ENCODE peak calls at places on chromosomes 7 and 10, in six cellular contexts. Z, B, G, J, N and U are unnamed samples.

GRCh38 chr7:2927592-2927991 is 83.5 kb upstream of the GNA12 start:
- DNase-seq in Z (no peak), B (no peak), G (no peak), J (no peak), N (no peak), U (no peak)

GRCh38 chr7:41188163-41189130 is 514.4 kb downstream of the INHBA start:
- DNase-seq in Z (no peak), B (no peak), G (no peak), J (no peak), N (no peak), U (peak; percentile 88)

GRCh38 chr10:72796042-72796441 is 97.5 kb upstream of the OIT3 start:
- DNase-seq in Z (no peak), B (no peak), G (no peak), J (no peak), N (no peak), U (peak; percentile 21)

GRCh38 chr10:133537551-133538545 is 10.7 kb downstream of the CYP2E1 start:
- DNase-seq in Z (peak; percentile 38), B (no peak), G (no peak), J (no peak), N (no peak), U (peak; percentile 62)

GRCh38 chr7:52413051-52413450 is 622.4 kb upstream of the POM121L12 start:
- DNase-seq in Z (no peak), B (no peak), G (no peak), J (no peak), N (no peak), U (no peak)

GRCh38 chr10:99525897-99526296 is 6.8 kb upstream of the NKX2-3 start:
- DNase-seq in Z (no peak), B (no peak), G (no peak), J (no peak), N (no peak), U (no peak)

GRCh38 chr7:77702451-77703219 is 6.4 kb downstream of the RSBN1L start:
- DNase-seq in Z (no peak), B (no peak), G (no peak), J (no peak), N (no peak), U (no peak)

GRCh38 chr7:157828881-157829280 is 492.1 kb downstream of the DNAJB6 start:
- DNase-seq in Z (no peak), B (no peak), G (no peak), J (no peak), N (no peak), U (no peak)

GRCh38 chr10:67087140-67087436 is 161.3 kb downstream of the LRRTM3 start:
- DNase-seq in Z (no peak), B (no peak), G (no peak), J (no peak), N (no peak), U (no peak)

GRCh38 chr7:2571409-2571808 is 12.6 kb downstream of the IQCE start:
- DNase-seq in Z (no peak), B (no peak), G (no peak), J (no peak), N (no peak), U (no peak)